ENCODE peak calls at places on chromosomes 5 and 9, in seven cellular contexts. P, J, V, U, Q, S and X are unnamed samples.

GRCh38 chr9:135906291-135907005 is 898 bp downstream of the CAMSAP1 start:
- DNase-seq in P (no peak), J (peak), V (no peak), U (no peak), Q (no peak), S (peak), X (no peak)

GRCh38 chr5:107486489-107486888 is 184.2 kb downstream of the EFNA5 start:
- DNase-seq in P (no peak), J (no peak), V (peak), U (peak), Q (peak), S (no peak), X (peak)

GRCh38 chr9:14424983-14425382 is 111.0 kb upstream of the NFIB start:
- DNase-seq in P (no peak), J (no peak), V (no peak), U (no peak), Q (no peak), S (no peak), X (no peak)

GRCh38 chr5:78420548-78420947 is 60.1 kb downstream of the SCAMP1 start:
- DNase-seq in P (no peak), J (no peak), V (no peak), U (no peak), Q (no peak), S (no peak), X (no peak)

GRCh38 chr5:103057208-103058130 is 62.5 kb downstream of the GIN1 start:
- DNase-seq in P (no peak), J (no peak), V (no peak), U (no peak), Q (no peak), S (no peak), X (no peak)

GRCh38 chr5:56409331-56410190 is 176.4 kb upstream of the ANKRD55 start:
- DNase-seq in P (no peak), J (no peak), V (no peak), U (no peak), Q (no peak), S (peak), X (no peak)

GRCh38 chr5:42751044-42751443 is 5.6 kb upstream of the CCDC152 start:
- DNase-seq in P (no peak), J (no peak), V (no peak), U (no peak), Q (no peak), S (no peak), X (no peak)

GRCh38 chr9:11194249-11194648 is 581.4 kb upstream of the PTPRD start:
- DNase-seq in P (no peak), J (no peak), V (no peak), U (no peak), Q (no peak), S (no peak), X (no peak)

GRCh38 chr9:4226331-4227250 is 73.3 kb downstream of the GLIS3 start:
- DNase-seq in P (no peak), J (no peak), V (no peak), U (no peak), Q (no peak), S (no peak), X (no peak)

GRCh38 chr5:91449083-91449482 is 66.0 kb upstream of the ARRDC3 start:
- DNase-seq in P (no peak), J (no peak), V (no peak), U (no peak), Q (no peak), S (no peak), X (no peak)

GRCh38 chr5:31186672-31187267 is 6.7 kb upstream of the CDH6 start:
- DNase-seq in P (no peak), J (no peak), V (peak), U (no peak), Q (no peak), S (peak), X (peak)

GRCh38 chr5:76542887-76543690 is 80.1 kb downstream of the F2RL2 start:
- DNase-seq in P (no peak), J (peak), V (no peak), U (peak), Q (no peak), S (peak), X (peak)